ENCODE peak calls at places on chromosome 2, in seven cellular contexts. X is T-cell; Y is non-pigmented ciliary epithelial cell; Q is KBM-7; V is PC-3; A is stimulated activated CD4-positive, alpha-beta T cell treated with anti-CD3 and anti-CD28 coated beads, Interleukin-15, amount 100 ng/mL, for 24 hours; E is retina. Z is an unnamed sample.
A peak's percentile ranks its signal among the peaks of the same experiment; 100 is the strongest.

GRCh38 chr2:213315168-213315876 is 31.1 kb downstream of the SPAG16 start:
- DNase-seq in X (no peak), Y (no peak), Q (peak; percentile 37), V (no peak), A (no peak), E (no peak), Z (no peak)

GRCh38 chr2:117980783-117981676 is 32.8 kb downstream of the CCDC93 start:
- DNase-seq in X (no peak), Y (peak; percentile 89), Q (no peak), V (peak; percentile 89), A (no peak), E (no peak), Z (no peak)

GRCh38 chr2:118937817-118938216 is 4.2 kb upstream of the MARCO start:
- DNase-seq in X (no peak), Y (no peak), Q (no peak), V (no peak), A (no peak), E (no peak), Z (no peak)

GRCh38 chr2:240353086-240353798 is 82.2 kb upstream of the GPC1 start:
- DNase-seq in X (no peak), Y (no peak), Q (no peak), V (no peak), A (no peak), E (no peak), Z (no peak)

GRCh38 chr2:135689679-135690078 is 52.0 kb upstream of the UBXN4 start:
- DNase-seq in X (no peak), Y (no peak), Q (no peak), V (no peak), A (no peak), E (no peak), Z (no peak)

GRCh38 chr2:101679037-101679726 is 18.3 kb upstream of the MAP4K4 start:
- DNase-seq in X (no peak), Y (no peak), Q (no peak), V (peak; percentile 47), A (no peak), E (no peak), Z (no peak)

GRCh38 chr2:29238497-29238896 is 123.3 kb downstream of the CLIP4 start:
- DNase-seq in X (no peak), Y (no peak), Q (peak; percentile 29), V (peak; percentile 71), A (peak; percentile 22), E (no peak), Z (peak; percentile 49)

GRCh38 chr2:44598731-44599529 is 237.2 kb downstream of the CAMKMT start:
- DNase-seq in X (no peak), Y (no peak), Q (no peak), V (peak; percentile 34), A (no peak), E (no peak), Z (no peak)

GRCh38 chr2:190964170-190964795 is 49.7 kb downstream of the STAT1 start:
- DNase-seq in X (no peak), Y (no peak), Q (no peak), V (no peak), A (no peak), E (no peak), Z (no peak)

GRCh38 chr2:38930600-38930999 is 40.9 kb downstream of the ARHGEF33 start:
- DNase-seq in X (no peak), Y (no peak), Q (no peak), V (no peak), A (no peak), E (no peak), Z (no peak)

GRCh38 chr2:148237911-148238310 is 217.0 kb downstream of the MBD5 start:
- DNase-seq in X (no peak), Y (no peak), Q (no peak), V (no peak), A (no peak), E (no peak), Z (no peak)

GRCh38 chr2:145815933-145816332 is 1296.0 kb upstream of the ZEB2 start:
- DNase-seq in X (no peak), Y (no peak), Q (no peak), V (peak; percentile 31), A (no peak), E (no peak), Z (no peak)